ENCODE peak calls at places on chromosomes 11 and 22, in six cellular contexts. Z is A549, E is GM20000, W is fibroblast of villous mesenchyme, T is choroid plexus epithelial cell, X is Calu3. C is an unnamed sample.

GRCh38 chr22:25774575-25775026 is 32.6 kb downstream of the MYO18B start:
- DNase-seq in E (peak), W (no peak), Z (no peak), T (no peak), X (peak), C (no peak)

GRCh38 chr11:86592659-86593451 is 79.6 kb downstream of the ME3 start:
- DNase-seq in E (peak), X (peak), Z (peak), T (peak), W (peak), C (no peak)

GRCh38 chr11:5596611-5597201 is at the start of gene TRIM6:
- DNase-seq in E (peak), T (peak), Z (peak), X (peak), W (peak), C (no peak)

GRCh38 chr11:130099356-130099755 is 29.7 kb downstream of the APLP2 start:
- DNase-seq in W (no peak), E (no peak), T (peak), X (no peak), Z (no peak), C (no peak)

GRCh38 chr22:25208743-25209505 is 9.3 kb downstream of the CRYBB3 start:
- DNase-seq in E (no peak), Z (no peak), X (no peak), T (no peak), W (no peak), C (no peak)

GRCh38 chr11:68397256-68397655 is 63.3 kb upstream of the PPP6R3 start:
- DNase-seq in Z (no peak), T (no peak), W (no peak), E (no peak), X (no peak), C (no peak)

GRCh38 chr11:5021996-5022395 is 24.3 kb upstream of the OR52J3 start:
- DNase-seq in Z (no peak), E (no peak), X (no peak), W (no peak), T (no peak), C (no peak)

GRCh38 chr11:63668396-63668795 is 2.8 kb downstream of the ATL3 start:
- DNase-seq in T (no peak), Z (no peak), W (no peak), X (no peak), E (no peak), C (no peak)

GRCh38 chr22:44891293-44891747 is 118.5 kb downstream of the PHF21B start:
- DNase-seq in E (no peak), Z (no peak), W (no peak), X (no peak), T (no peak), C (no peak)

GRCh38 chr11:109435121-109435742 is 13.2 kb downstream of the C11orf87 start:
- DNase-seq in Z (no peak), T (no peak), E (no peak), W (no peak), X (no peak), C (no peak)

GRCh38 chr11:65779919-65780769 is 632 bp downstream of the AP5B1 start:
- DNase-seq in E (peak), W (peak), T (peak), X (peak), Z (peak), C (peak)

GRCh38 chr11:132078677-132079076 is 708.3 kb downstream of the NTM start:
- DNase-seq in Z (no peak), X (no peak), T (no peak), E (no peak), W (no peak), C (no peak)

GRCh38 chr11:18721576-18722292 is 4.3 kb downstream of the IGSF22 start:
- DNase-seq in X (peak), E (peak), Z (peak), T (peak), W (peak), C (no peak)

GRCh38 chr11:57153448-57153847 is 28.3 kb upstream of the LRRC55 start:
- DNase-seq in E (no peak), W (no peak), Z (no peak), X (no peak), T (no peak), C (no peak)

GRCh38 chr22:30159561-30160353 is 79.5 kb downstream of the HORMAD2 start:
- DNase-seq in E (no peak), T (peak), W (peak), X (peak), Z (peak), C (no peak)

GRCh38 chr11:134385774-134386565 is 26.1 kb downstream of the B3GAT1 start:
- DNase-seq in W (no peak), X (peak), T (no peak), E (no peak), Z (no peak), C (peak)

GRCh38 chr22:35861451-35861850 is 143.8 kb downstream of the APOL5 start:
- DNase-seq in T (no peak), W (no peak), X (no peak), Z (no peak), E (no peak), C (no peak)

GRCh38 chr11:20599424-20600346 is at the start of gene SLC6A5:
- DNase-seq in Z (peak), T (peak), E (peak), X (peak), W (peak), C (no peak)

GRCh38 chr11:114433376-114433775 is 5.9 kb upstream of the REXO2 start:
- DNase-seq in W (peak), Z (no peak), E (no peak), T (no peak), X (no peak), C (no peak)

GRCh38 chr11:43579171-43579918 is 101.2 kb upstream of the HSD17B12 start:
- DNase-seq in E (peak), Z (peak), T (no peak), W (peak), X (peak), C (no peak)

GRCh38 chr11:65429724-65430405 is 7.3 kb downstream of the NEAT1 start:
- DNase-seq in T (peak), Z (no peak), W (peak), E (no peak), X (peak), C (peak)

GRCh38 chr22:25898707-25899365 is 156.8 kb downstream of the MYO18B start:
- DNase-seq in W (no peak), X (no peak), T (no peak), E (no peak), Z (no peak), C (no peak)

GRCh38 chr11:118128310-118128709 is 24.3 kb downstream of the SCN4B start:
- DNase-seq in E (no peak), W (no peak), Z (no peak), X (no peak), T (no peak), C (no peak)

GRCh38 chr22:26169312-26170111 is at the start of gene SEZ6L:
- DNase-seq in E (peak), X (no peak), T (no peak), Z (no peak), W (no peak), C (peak)

GRCh38 chr22:50259302-50259701 is 2.2 kb downstream of the MAPK12 start:
- DNase-seq in T (peak), W (no peak), E (no peak), X (no peak), Z (no peak), C (no peak)

GRCh38 chr11:94694309-94695060 is 73.7 kb upstream of the AMOTL1 start:
- DNase-seq in E (no peak), Z (no peak), T (no peak), W (no peak), X (no peak), C (no peak)

GRCh38 chr11:90373971-90374370 is 151.1 kb upstream of the CHORDC1 start:
- DNase-seq in X (no peak), W (no peak), Z (no peak), T (no peak), E (no peak), C (no peak)

GRCh38 chr11:120061761-120062560 is 76.0 kb downstream of the TRIM29 start:
- DNase-seq in Z (no peak), X (no peak), W (peak), T (peak), E (peak), C (peak)

GRCh38 chr22:40966683-40967082 is 15.5 kb downstream of the RBX1 start:
- DNase-seq in X (no peak), W (no peak), E (no peak), T (no peak), Z (no peak), C (no peak)

GRCh38 chr11:17719028-17719939 is at the start of gene MYOD1:
- DNase-seq in E (no peak), T (no peak), W (no peak), Z (no peak), X (no peak), C (no peak)

GRCh38 chr11:57873196-57873911 is 111.8 kb downstream of the CTNND1 start:
- DNase-seq in T (no peak), W (no peak), X (no peak), Z (no peak), E (no peak), C (no peak)

GRCh38 chr11:12812849-12813248 is 138.6 kb downstream of the TEAD1 start:
- DNase-seq in W (peak), Z (no peak), T (no peak), E (no peak), X (no peak), C (no peak)
- TF ChIP-seq CTCF in W (no peak), Z (no peak), T (no peak), E (no peak), X (no peak), C (no peak)

DNA sequence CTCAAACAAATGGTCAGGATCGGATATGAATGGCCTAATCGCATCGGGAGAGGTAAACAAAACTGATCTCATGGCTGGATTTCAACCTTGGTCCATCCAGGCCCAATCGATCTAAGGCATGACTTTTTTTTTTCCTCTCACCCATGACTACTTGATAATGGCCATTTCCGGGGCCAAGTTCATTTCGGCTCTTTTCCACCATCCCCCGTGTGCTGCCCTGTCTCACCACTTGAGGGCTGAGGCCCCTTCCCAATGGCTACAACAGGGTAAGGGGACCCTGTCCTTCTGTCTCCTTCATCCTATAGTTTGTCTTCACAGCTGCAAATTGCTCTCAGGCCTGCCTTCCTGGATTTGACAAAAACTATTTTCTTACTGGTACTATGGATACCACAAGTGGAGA is 26.7 kb downstream of the GRAP2 start:
- DNase-seq in T (no peak), Z (no peak), W (no peak), X (no peak), E (no peak), C (no peak)
- TF ChIP-seq CTCF in T (peak), Z (no peak), W (peak), X (peak), E (no peak), C (no peak)

DNA sequence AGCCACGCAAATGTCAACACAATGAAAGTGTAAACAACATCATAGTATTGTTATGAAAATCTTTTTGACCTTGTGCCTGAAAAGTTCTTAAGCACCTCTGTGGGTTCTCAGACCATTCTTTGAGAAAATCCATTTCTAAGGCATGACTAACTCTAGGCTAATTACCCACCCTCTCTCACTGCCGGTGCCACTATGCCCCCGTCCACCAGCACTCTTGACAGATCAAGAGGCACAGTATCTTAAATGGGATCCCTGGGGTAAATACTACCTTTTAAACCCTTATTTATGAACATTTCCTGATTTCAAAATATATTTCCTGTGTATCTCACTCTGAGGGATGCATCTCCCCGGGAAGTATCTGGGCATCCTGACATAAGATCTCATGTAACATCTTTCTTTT is 607.5 kb downstream of the METTL15 start:
- DNase-seq in X (no peak), E (no peak), T (no peak), W (no peak), Z (no peak), C (no peak)
- TF ChIP-seq CTCF in X (no peak), E (no peak), T (no peak), W (no peak), Z (no peak), C (no peak)

DNA sequence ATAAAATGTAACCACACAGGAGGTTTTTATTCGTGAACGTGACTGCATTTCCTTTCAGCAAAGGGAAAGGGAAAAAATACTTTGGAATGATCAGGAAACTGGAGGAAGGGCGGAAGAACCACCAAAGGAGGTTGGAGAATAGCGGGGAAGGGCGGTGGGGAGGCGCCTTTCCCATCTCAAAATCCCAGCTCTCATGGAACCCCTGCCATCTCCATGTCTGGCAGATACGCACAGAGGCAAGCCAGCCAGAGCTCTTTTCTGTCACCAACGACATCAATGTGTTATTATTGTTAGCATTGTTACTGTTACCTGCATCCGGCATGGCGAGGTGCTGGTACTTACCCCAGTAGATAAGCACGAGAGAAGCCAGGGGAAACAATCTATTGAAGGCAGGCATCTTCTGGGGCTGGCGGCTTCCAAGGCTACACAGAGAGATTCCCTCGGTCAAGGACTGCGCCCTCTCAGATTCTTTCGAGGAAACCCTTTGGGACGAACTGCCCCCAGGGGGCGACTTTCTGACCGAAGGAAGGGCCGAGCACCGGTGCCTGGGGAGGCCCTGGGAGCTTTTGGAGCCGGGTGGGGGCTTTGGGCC is 923 bp downstream of the SCN3B start:
- DNase-seq in W (no peak), E (no peak), T (no peak), Z (peak), X (peak), C (no peak)
- TF ChIP-seq CTCF in W (no peak), E (no peak), T (no peak), Z (no peak), X (no peak), C (no peak)

DNA sequence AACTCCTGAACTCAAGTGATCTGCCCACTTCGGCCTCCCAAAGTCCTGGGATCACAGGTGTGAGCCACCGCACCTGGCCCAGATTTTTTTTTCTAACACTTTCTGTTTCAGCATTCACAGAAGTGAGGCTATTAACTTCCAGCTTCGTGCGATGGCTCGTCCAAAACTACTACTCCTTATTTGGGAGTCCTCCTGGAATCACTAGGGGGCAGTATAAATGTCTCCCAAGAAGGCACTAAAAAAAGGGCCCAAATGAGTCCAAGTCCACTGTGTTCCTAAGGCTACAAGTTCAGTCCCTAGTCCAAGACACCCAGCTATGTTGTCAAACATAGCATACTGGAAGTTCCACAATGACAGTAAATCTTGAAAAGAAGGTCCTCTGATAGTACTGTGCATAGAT is 63.2 kb upstream of the BIRC3 start:
- DNase-seq in E (peak), Z (peak), T (no peak), X (no peak), W (no peak), C (no peak)
- TF ChIP-seq CTCF in E (peak), Z (no peak), T (peak), X (no peak), W (peak), C (no peak)

DNA sequence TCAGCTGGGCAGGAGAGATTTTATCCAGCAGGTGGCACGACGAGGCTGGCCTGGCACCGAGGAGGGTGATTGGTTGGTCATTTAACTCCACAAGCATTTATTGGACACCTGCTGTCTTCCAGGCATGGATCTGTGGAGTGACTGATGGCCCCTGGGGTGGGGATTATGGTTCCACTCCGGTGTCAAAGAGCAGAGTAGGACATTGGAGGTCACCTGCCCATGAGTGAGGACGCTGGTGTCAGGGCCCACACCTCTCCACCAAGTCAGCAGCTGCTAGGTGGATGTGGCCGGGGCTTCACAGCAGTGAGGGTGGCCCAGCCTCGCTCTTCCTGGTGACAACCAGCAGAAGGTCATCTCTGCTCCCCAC is 428.5 kb downstream of the TBC1D22A start:
- DNase-seq in E (no peak), X (no peak), T (no peak), W (no peak), Z (no peak), C (no peak)
- TF ChIP-seq CTCF in E (no peak), X (no peak), T (no peak), W (no peak), Z (no peak), C (no peak)

DNA sequence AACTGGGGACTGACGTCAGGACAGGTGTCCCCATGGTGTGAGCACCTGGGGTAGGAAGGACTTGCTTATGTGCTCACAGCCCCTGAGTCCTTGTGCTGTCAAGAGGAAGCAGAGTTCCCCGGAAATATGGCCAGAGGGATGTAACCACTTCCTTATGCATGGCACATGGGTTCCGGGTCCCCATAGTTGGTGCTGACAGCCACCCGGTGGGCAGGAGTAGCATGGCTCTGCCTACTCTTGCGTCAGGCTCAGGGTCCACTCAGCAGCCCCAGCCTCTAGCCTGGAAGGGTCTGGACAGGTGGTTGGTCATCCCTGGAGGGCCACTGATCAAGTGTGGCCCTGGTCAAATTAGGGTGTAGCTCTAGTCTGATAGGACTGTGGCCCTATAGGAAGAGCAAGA is 42.8 kb upstream of the CCND1 start:
- DNase-seq in E (no peak), X (peak), Z (no peak), W (no peak), T (peak), C (no peak)
- TF ChIP-seq CTCF in E (no peak), X (no peak), Z (peak), W (peak), T (peak), C (no peak)

GRCh38 chr11:15913261-15913660 is 443.1 kb downstream of the SOX6 start:
- DNase-seq in T (no peak), Z (no peak), W (no peak), X (no peak), E (no peak), C (no peak)
- TF ChIP-seq CTCF in T (no peak), Z (no peak), W (peak), X (no peak), E (no peak), C (no peak)

DNA sequence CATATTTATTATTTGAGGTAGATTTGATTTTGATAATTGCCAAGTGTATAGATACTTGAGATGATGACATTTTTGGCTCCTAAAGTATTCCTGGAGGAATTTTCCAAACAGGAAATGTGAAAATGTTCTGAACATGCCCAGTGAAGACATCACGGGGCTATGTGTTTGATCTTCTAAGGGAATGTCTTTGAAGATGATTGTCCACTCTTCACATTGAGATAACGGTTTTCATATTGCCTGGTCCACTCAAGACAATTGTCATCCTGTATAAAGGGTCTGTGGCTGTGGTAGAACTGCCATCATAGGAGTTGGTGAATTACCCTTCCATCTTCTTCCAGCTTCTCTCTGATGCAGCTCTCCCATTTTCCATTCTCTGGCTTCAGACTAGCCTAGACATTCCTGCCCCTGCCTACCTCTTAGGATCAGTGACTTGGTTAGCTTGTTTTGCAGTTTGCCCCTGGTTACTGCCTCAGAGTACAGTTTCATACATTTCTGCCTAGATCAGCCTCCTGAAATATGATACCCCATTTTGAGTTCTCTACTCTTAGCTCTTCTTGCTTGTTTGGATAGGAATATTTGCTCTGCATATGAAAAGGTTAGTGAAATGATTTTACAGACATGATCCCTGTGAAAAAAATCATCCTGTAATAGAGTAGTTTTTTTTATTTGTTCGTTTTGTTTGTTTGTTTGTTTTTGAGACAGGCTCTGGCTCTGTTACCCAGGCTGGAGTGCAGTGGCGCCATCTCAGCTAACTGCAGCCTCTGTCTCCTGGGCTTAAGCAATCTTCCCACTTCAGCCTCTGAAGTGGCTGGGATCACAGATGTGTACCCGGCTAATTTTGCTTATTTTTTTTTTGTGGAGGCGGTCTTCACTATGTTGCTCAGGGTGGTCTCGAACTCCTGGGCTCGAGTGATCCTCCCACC is 111.4 kb upstream of the SORL1-AS1 start:
- DNase-seq in T (peak), X (no peak), W (no peak), Z (no peak), E (no peak), C (no peak)
- TF ChIP-seq CTCF in T (no peak), X (no peak), W (no peak), Z (no peak), E (no peak), C (no peak)

GRCh38 chr11:15074206-15075161 is 1.1 kb downstream of the CALCB start:
- DNase-seq in Z (peak), W (peak), X (peak), T (peak), E (peak), C (peak)
- TF ChIP-seq CTCF in Z (peak), W (peak), X (peak), T (peak), E (peak), C (peak)